ENCODE peak calls at places on chromosomes 4 and X, in six cellular contexts. One of them, this sample, is unnamed. For H3K4me1, the result is how much of the 10 kb centered on the place peaks cover.

GRCh38 chr4:143336828-143337599 is at the start of gene GAB1:
- DNase-seq in CD8-positive, alpha-beta memory T cell: no peak
- DNase-seq in mucosa of descending colon: peak
- DNase-seq in cardiac muscle cell: peak
- DNase-seq in A549: peak
- DNase-seq in Peyer's patch: peak
- DNase-seq in this sample: no peak

GRCh38 chr4:5899396-5899795 is 6.5 kb upstream of the CRMP1 start:
- DNase-seq in CD8-positive, alpha-beta memory T cell: no peak
- DNase-seq in mucosa of descending colon: no peak
- DNase-seq in cardiac muscle cell: no peak
- DNase-seq in A549: no peak
- DNase-seq in Peyer's patch: no peak
- DNase-seq in this sample: peak

GRCh38 chr4:150308824-150309472 is 230.7 kb downstream of the DCLK2 start:
- DNase-seq in CD8-positive, alpha-beta memory T cell: no peak
- DNase-seq in mucosa of descending colon: no peak
- DNase-seq in cardiac muscle cell: peak
- DNase-seq in A549: peak
- DNase-seq in Peyer's patch: no peak
- DNase-seq in this sample: no peak

GRCh38 chrX:135421537-135421931 is 210 bp upstream of the SMIM10L2A start:
- DNase-seq in CD8-positive, alpha-beta memory T cell: peak
- DNase-seq in mucosa of descending colon: peak
- DNase-seq in cardiac muscle cell: peak
- DNase-seq in A549: peak
- DNase-seq in Peyer's patch: peak
- DNase-seq in this sample: peak

GRCh38 chrX:120512627-120513026 is 43.5 kb upstream of the LAMP2 start:
- DNase-seq in CD8-positive, alpha-beta memory T cell: no peak
- DNase-seq in mucosa of descending colon: no peak
- DNase-seq in cardiac muscle cell: no peak
- DNase-seq in A549: no peak
- DNase-seq in Peyer's patch: no peak
- DNase-seq in this sample: no peak

GRCh38 chr4:7425591-7426468 is 8.9 kb downstream of the PSAPL1 start:
- DNase-seq in CD8-positive, alpha-beta memory T cell: peak
- DNase-seq in mucosa of descending colon: no peak
- DNase-seq in cardiac muscle cell: no peak
- DNase-seq in A549: no peak
- DNase-seq in Peyer's patch: no peak
- DNase-seq in this sample: no peak

GRCh38 chr4:6221296-6221850 is 21.0 kb upstream of the JAKMIP1 start:
- DNase-seq in CD8-positive, alpha-beta memory T cell: no peak
- DNase-seq in mucosa of descending colon: no peak
- DNase-seq in cardiac muscle cell: no peak
- DNase-seq in A549: no peak
- DNase-seq in Peyer's patch: no peak
- DNase-seq in this sample: no peak

GRCh38 chrX:134836497-134836968 is 154.3 kb upstream of the SMIM10 start:
- DNase-seq in CD8-positive, alpha-beta memory T cell: no peak
- DNase-seq in mucosa of descending colon: no peak
- DNase-seq in cardiac muscle cell: peak
- DNase-seq in A549: peak
- DNase-seq in Peyer's patch: no peak
- DNase-seq in this sample: no peak

GRCh38 chr4:175447006-175447405 is 365.1 kb downstream of the GPM6A start:
- DNase-seq in CD8-positive, alpha-beta memory T cell: no peak
- DNase-seq in mucosa of descending colon: no peak
- DNase-seq in cardiac muscle cell: no peak
- DNase-seq in A549: no peak
- DNase-seq in Peyer's patch: no peak
- DNase-seq in this sample: no peak

GRCh38 chr4:148034821-148035220 is 302.9 kb downstream of the ARHGAP10 start:
- DNase-seq in CD8-positive, alpha-beta memory T cell: no peak
- DNase-seq in mucosa of descending colon: no peak
- DNase-seq in cardiac muscle cell: no peak
- DNase-seq in A549: no peak
- DNase-seq in Peyer's patch: no peak
- DNase-seq in this sample: no peak

GRCh38 chrX:21004835-21005234 is 369.4 kb upstream of the CNKSR2 start:
- DNase-seq in CD8-positive, alpha-beta memory T cell: no peak
- DNase-seq in mucosa of descending colon: no peak
- DNase-seq in cardiac muscle cell: no peak
- DNase-seq in A549: peak
- DNase-seq in Peyer's patch: no peak
- DNase-seq in this sample: no peak

GRCh38 chrX:119402588-119402987 is 3.5 kb downstream of the SLC25A43 start:
- DNase-seq in CD8-positive, alpha-beta memory T cell: no peak
- DNase-seq in mucosa of descending colon: no peak
- DNase-seq in cardiac muscle cell: no peak
- DNase-seq in A549: no peak
- DNase-seq in Peyer's patch: no peak
- DNase-seq in this sample: no peak

GRCh38 chr4:154560824-154561231 is 2.0 kb upstream of the FGB start:
- DNase-seq in CD8-positive, alpha-beta memory T cell: no peak
- DNase-seq in mucosa of descending colon: no peak
- DNase-seq in cardiac muscle cell: peak
- DNase-seq in A549: peak
- DNase-seq in Peyer's patch: no peak
- DNase-seq in this sample: no peak

GRCh38 chrX:143298663-143299241 is 218.5 kb downstream of the SPANXN3 start:
- DNase-seq in CD8-positive, alpha-beta memory T cell: no peak
- DNase-seq in mucosa of descending colon: no peak
- DNase-seq in cardiac muscle cell: peak
- DNase-seq in A549: no peak
- DNase-seq in Peyer's patch: no peak
- DNase-seq in this sample: no peak

GRCh38 chrX:143306991-143307965 is 210.0 kb downstream of the SPANXN3 start:
- DNase-seq in CD8-positive, alpha-beta memory T cell: no peak
- DNase-seq in mucosa of descending colon: peak
- DNase-seq in cardiac muscle cell: no peak
- DNase-seq in A549: no peak
- DNase-seq in Peyer's patch: no peak
- DNase-seq in this sample: no peak

GRCh38 chrX:143304518-143304917 is 212.8 kb downstream of the SPANXN3 start:
- DNase-seq in CD8-positive, alpha-beta memory T cell: no peak
- DNase-seq in mucosa of descending colon: no peak
- DNase-seq in cardiac muscle cell: no peak
- DNase-seq in A549: no peak
- DNase-seq in Peyer's patch: no peak
- DNase-seq in this sample: no peak
- H3K4me1 ChIP-seq in CD8-positive, alpha-beta memory T cell: under half
- H3K4me1 ChIP-seq in mucosa of descending colon: under half
- H3K4me1 ChIP-seq in cardiac muscle cell: under half
- H3K4me1 ChIP-seq in A549: under half
- H3K4me1 ChIP-seq in Peyer's patch: under half
- H3K4me1 ChIP-seq in this sample: under half

DNA sequence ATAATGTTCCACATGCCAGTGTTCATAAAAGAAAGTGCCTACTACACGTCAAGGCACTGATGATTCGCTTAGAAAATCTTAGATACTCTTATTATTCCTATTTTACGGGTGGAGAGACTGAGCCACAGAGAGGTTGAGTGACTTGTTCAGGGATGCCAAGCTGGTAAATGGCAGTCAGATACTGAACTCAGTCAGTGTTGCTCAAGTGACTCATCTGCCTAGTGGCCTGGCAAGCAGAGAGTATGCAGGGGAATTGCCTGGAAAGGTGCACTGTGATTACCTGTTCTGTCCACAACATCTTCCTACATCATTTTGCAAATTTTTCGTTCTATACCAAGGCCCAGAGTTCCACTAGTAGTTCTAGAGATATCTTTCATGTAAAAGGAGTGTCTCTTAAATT is 68.4 kb downstream of the RAPGEF2 start:
- DNase-seq in CD8-positive, alpha-beta memory T cell: no peak
- DNase-seq in mucosa of descending colon: no peak
- DNase-seq in cardiac muscle cell: no peak
- DNase-seq in A549: no peak
- DNase-seq in Peyer's patch: no peak
- DNase-seq in this sample: no peak
- H3K4me1 ChIP-seq in CD8-positive, alpha-beta memory T cell: under half
- H3K4me1 ChIP-seq in mucosa of descending colon: under half
- H3K4me1 ChIP-seq in cardiac muscle cell: under half
- H3K4me1 ChIP-seq in A549: under half
- H3K4me1 ChIP-seq in Peyer's patch: under half
- H3K4me1 ChIP-seq in this sample: under half

DNA sequence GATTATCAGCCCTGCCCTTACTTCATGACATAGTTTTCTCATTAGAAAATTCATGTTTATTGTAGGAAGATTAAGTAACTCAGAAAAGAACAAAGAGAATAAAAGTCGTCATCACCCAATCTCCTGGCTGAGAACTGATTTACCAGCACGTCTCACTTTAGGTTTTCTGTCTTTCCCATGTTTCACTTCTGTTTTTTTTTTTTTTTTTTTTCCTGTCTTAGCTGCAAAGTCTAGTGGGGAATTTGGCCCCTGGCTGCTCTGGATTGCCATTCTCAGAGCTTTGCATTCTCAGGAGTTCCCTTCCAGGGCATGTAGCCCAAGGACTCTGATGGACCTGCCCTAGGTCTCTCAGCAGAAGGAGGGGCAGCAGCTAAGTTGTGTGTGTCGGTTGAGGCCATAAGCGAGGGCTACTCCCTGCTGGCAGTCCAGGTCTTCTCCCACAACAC is 57.8 kb downstream of the TMEM131L start:
- DNase-seq in CD8-positive, alpha-beta memory T cell: no peak
- DNase-seq in mucosa of descending colon: no peak
- DNase-seq in cardiac muscle cell: no peak
- DNase-seq in A549: no peak
- DNase-seq in Peyer's patch: no peak
- DNase-seq in this sample: no peak
- H3K4me1 ChIP-seq in CD8-positive, alpha-beta memory T cell: half or more
- H3K4me1 ChIP-seq in mucosa of descending colon: under half
- H3K4me1 ChIP-seq in cardiac muscle cell: under half
- H3K4me1 ChIP-seq in A549: under half
- H3K4me1 ChIP-seq in Peyer's patch: under half
- H3K4me1 ChIP-seq in this sample: half or more

GRCh38 chr4:168637872-168638756 is 141.3 kb downstream of the PALLD start:
- DNase-seq in CD8-positive, alpha-beta memory T cell: no peak
- DNase-seq in mucosa of descending colon: no peak
- DNase-seq in cardiac muscle cell: peak
- DNase-seq in A549: no peak
- DNase-seq in Peyer's patch: no peak
- DNase-seq in this sample: no peak
- H3K4me1 ChIP-seq in CD8-positive, alpha-beta memory T cell: under half
- H3K4me1 ChIP-seq in mucosa of descending colon: under half
- H3K4me1 ChIP-seq in cardiac muscle cell: under half
- H3K4me1 ChIP-seq in A549: under half
- H3K4me1 ChIP-seq in Peyer's patch: under half
- H3K4me1 ChIP-seq in this sample: under half